ENCODE peak calls at places on chromosomes 1 and 21, in six cellular contexts. One of them, this sample, is unnamed.

GRCh38 chr1:71093938-71094337 is 13.1 kb upstream of the ZRANB2 start:
- DNase-seq in DND-41: no peak
- DNase-seq in fibroblast of lung: peak
- DNase-seq in endodermal cell: no peak
- DNase-seq in body of pancreas: no peak
- DNase-seq in neural crest cell: no peak
- DNase-seq in this sample: no peak

GRCh38 chr1:102838016-102838415 is 270.3 kb downstream of the COL11A1 start:
- DNase-seq in neural crest cell: no peak
- DNase-seq in endodermal cell: no peak
- DNase-seq in fibroblast of lung: no peak
- DNase-seq in DND-41: no peak
- DNase-seq in body of pancreas: no peak
- DNase-seq in this sample: no peak

GRCh38 chr21:45122432-45123132 is 48.2 kb downstream of the ADARB1 start:
- DNase-seq in body of pancreas: no peak
- DNase-seq in fibroblast of lung: no peak
- DNase-seq in neural crest cell: no peak
- DNase-seq in DND-41: no peak
- DNase-seq in endodermal cell: no peak
- DNase-seq in this sample: no peak

GRCh38 chr1:2611034-2611501 is 21.7 kb downstream of the MMEL1 start:
- DNase-seq in DND-41: no peak
- DNase-seq in neural crest cell: peak
- DNase-seq in fibroblast of lung: peak
- DNase-seq in endodermal cell: peak
- DNase-seq in body of pancreas: no peak
- DNase-seq in this sample: no peak

GRCh38 chr1:63935148-63935547 is 161.3 kb downstream of the ROR1 start:
- DNase-seq in DND-41: no peak
- DNase-seq in body of pancreas: peak
- DNase-seq in fibroblast of lung: peak
- DNase-seq in endodermal cell: no peak
- DNase-seq in neural crest cell: no peak
- DNase-seq in this sample: no peak

GRCh38 chr21:17777321-17777720 is 41.8 kb downstream of the C21orf91 start:
- DNase-seq in endodermal cell: no peak
- DNase-seq in neural crest cell: no peak
- DNase-seq in fibroblast of lung: no peak
- DNase-seq in body of pancreas: no peak
- DNase-seq in DND-41: no peak
- DNase-seq in this sample: no peak

GRCh38 chr1:84298336-84298687 is 3.2 kb upstream of the SAMD13 start:
- DNase-seq in DND-41: peak
- DNase-seq in fibroblast of lung: peak
- DNase-seq in endodermal cell: peak
- DNase-seq in neural crest cell: peak
- DNase-seq in body of pancreas: peak
- DNase-seq in this sample: peak

GRCh38 chr21:28832715-28833061 is 160.0 kb downstream of the LTN1 start:
- DNase-seq in neural crest cell: no peak
- DNase-seq in DND-41: no peak
- DNase-seq in body of pancreas: no peak
- DNase-seq in endodermal cell: no peak
- DNase-seq in fibroblast of lung: no peak
- DNase-seq in this sample: no peak

GRCh38 chr1:90963236-90963635 is 58.6 kb downstream of the ZNF644 start:
- DNase-seq in body of pancreas: no peak
- DNase-seq in DND-41: no peak
- DNase-seq in neural crest cell: no peak
- DNase-seq in fibroblast of lung: no peak
- DNase-seq in endodermal cell: no peak
- DNase-seq in this sample: no peak

GRCh38 chr1:181016563-181016962 is 6.1 kb downstream of the STX6 start:
- DNase-seq in DND-41: no peak
- DNase-seq in body of pancreas: no peak
- DNase-seq in fibroblast of lung: no peak
- DNase-seq in neural crest cell: no peak
- DNase-seq in endodermal cell: no peak
- DNase-seq in this sample: no peak

GRCh38 chr1:154490327-154490726 is 11.7 kb upstream of the TDRD10 start:
- DNase-seq in fibroblast of lung: no peak
- DNase-seq in endodermal cell: no peak
- DNase-seq in DND-41: no peak
- DNase-seq in body of pancreas: no peak
- DNase-seq in neural crest cell: no peak
- DNase-seq in this sample: no peak

GRCh38 chr1:32887623-32888022 is 1.3 kb downstream of the HPCA start:
- DNase-seq in body of pancreas: no peak
- DNase-seq in endodermal cell: no peak
- DNase-seq in neural crest cell: no peak
- DNase-seq in fibroblast of lung: no peak
- DNase-seq in DND-41: no peak
- DNase-seq in this sample: no peak

GRCh38 chr1:222081859-222082258 is 340.0 kb upstream of the DUSP10 start:
- DNase-seq in DND-41: no peak
- DNase-seq in fibroblast of lung: peak
- DNase-seq in neural crest cell: no peak
- DNase-seq in endodermal cell: no peak
- DNase-seq in body of pancreas: no peak
- DNase-seq in this sample: no peak

GRCh38 chr1:172338295-172338735 is 82.2 kb upstream of the C1orf105 start:
- DNase-seq in DND-41: no peak
- DNase-seq in body of pancreas: no peak
- DNase-seq in endodermal cell: no peak
- DNase-seq in neural crest cell: no peak
- DNase-seq in fibroblast of lung: no peak
- DNase-seq in this sample: no peak

GRCh38 chr21:46189213-46189958 is 5.1 kb upstream of the SPATC1L start:
- DNase-seq in neural crest cell: no peak
- DNase-seq in body of pancreas: no peak
- DNase-seq in endodermal cell: peak
- DNase-seq in fibroblast of lung: peak
- DNase-seq in DND-41: no peak
- DNase-seq in this sample: no peak

GRCh38 chr1:37947364-37947763 is 511 bp upstream of the INPP5B start:
- DNase-seq in body of pancreas: no peak
- DNase-seq in endodermal cell: no peak
- DNase-seq in fibroblast of lung: no peak
- DNase-seq in DND-41: no peak
- DNase-seq in neural crest cell: no peak
- DNase-seq in this sample: no peak

GRCh38 chr1:68213843-68214242 is 18.5 kb downstream of the WLS start:
- DNase-seq in fibroblast of lung: peak
- DNase-seq in DND-41: no peak
- DNase-seq in neural crest cell: no peak
- DNase-seq in body of pancreas: peak
- DNase-seq in endodermal cell: no peak
- DNase-seq in this sample: no peak

GRCh38 chr21:41196990-41197389 is 29.0 kb downstream of the BACE2 start:
- DNase-seq in DND-41: no peak
- DNase-seq in fibroblast of lung: peak
- DNase-seq in neural crest cell: no peak
- DNase-seq in body of pancreas: no peak
- DNase-seq in endodermal cell: no peak
- DNase-seq in this sample: no peak

GRCh38 chr1:228555074-228555989 is 68.2 kb downstream of the RNF187 start:
- DNase-seq in body of pancreas: no peak
- DNase-seq in endodermal cell: peak
- DNase-seq in DND-41: peak
- DNase-seq in neural crest cell: no peak
- DNase-seq in fibroblast of lung: no peak
- DNase-seq in this sample: no peak

GRCh38 chr1:237287876-237288517 is 246.0 kb downstream of the RYR2 start:
- DNase-seq in fibroblast of lung: no peak
- DNase-seq in endodermal cell: peak
- DNase-seq in neural crest cell: no peak
- DNase-seq in body of pancreas: no peak
- DNase-seq in DND-41: no peak
- DNase-seq in this sample: no peak

GRCh38 chr1:230725256-230726012 is 11.5 kb upstream of the AGT start:
- DNase-seq in DND-41: no peak
- DNase-seq in neural crest cell: no peak
- DNase-seq in body of pancreas: no peak
- DNase-seq in fibroblast of lung: no peak
- DNase-seq in endodermal cell: no peak
- DNase-seq in this sample: no peak

GRCh38 chr1:155892801-155893200 is 18.3 kb downstream of the RIT1 start:
- DNase-seq in neural crest cell: no peak
- DNase-seq in endodermal cell: no peak
- DNase-seq in body of pancreas: no peak
- DNase-seq in fibroblast of lung: peak
- DNase-seq in DND-41: no peak
- DNase-seq in this sample: no peak

GRCh38 chr1:228109073-228109961 is at the start of gene MRPL55:
- DNase-seq in fibroblast of lung: peak
- DNase-seq in body of pancreas: peak
- DNase-seq in neural crest cell: peak
- DNase-seq in endodermal cell: peak
- DNase-seq in DND-41: peak
- DNase-seq in this sample: peak

GRCh38 chr1:37391181-37391949 is 83.0 kb upstream of the ZC3H12A start:
- DNase-seq in endodermal cell: peak
- DNase-seq in neural crest cell: no peak
- DNase-seq in fibroblast of lung: no peak
- DNase-seq in body of pancreas: no peak
- DNase-seq in DND-41: no peak
- DNase-seq in this sample: no peak

GRCh38 chr21:33230518-33231324 is 983 bp downstream of the IFNAR2 start:
- DNase-seq in DND-41: peak
- DNase-seq in neural crest cell: peak
- DNase-seq in fibroblast of lung: peak
- DNase-seq in endodermal cell: peak
- DNase-seq in body of pancreas: peak
- DNase-seq in this sample: no peak

GRCh38 chr1:200627548-200628222 is 7.1 kb upstream of the KIF14 start:
- DNase-seq in body of pancreas: no peak
- DNase-seq in endodermal cell: no peak
- DNase-seq in DND-41: no peak
- DNase-seq in fibroblast of lung: no peak
- DNase-seq in neural crest cell: no peak
- DNase-seq in this sample: no peak
- TF ChIP-seq CTCF in body of pancreas: no peak
- TF ChIP-seq CTCF in endodermal cell: no peak
- TF ChIP-seq CTCF in DND-41: no peak
- TF ChIP-seq CTCF in fibroblast of lung: no peak
- TF ChIP-seq CTCF in neural crest cell: no peak
- TF ChIP-seq CTCF in this sample: no peak

GRCh38 chr1:26833432-26834405 is 7.2 kb downstream of the ZDHHC18 start:
- DNase-seq in endodermal cell: no peak
- DNase-seq in neural crest cell: no peak
- DNase-seq in fibroblast of lung: no peak
- DNase-seq in DND-41: peak
- DNase-seq in body of pancreas: peak
- DNase-seq in this sample: peak

GRCh38 chr1:26839779-26840178 is 13.3 kb downstream of the ZDHHC18 start:
- DNase-seq in endodermal cell: no peak
- DNase-seq in DND-41: no peak
- DNase-seq in fibroblast of lung: no peak
- DNase-seq in neural crest cell: no peak
- DNase-seq in body of pancreas: no peak
- DNase-seq in this sample: no peak

GRCh38 chr1:26839339-26839722 is 12.8 kb downstream of the ZDHHC18 start:
- DNase-seq in DND-41: no peak
- DNase-seq in body of pancreas: no peak
- DNase-seq in endodermal cell: no peak
- DNase-seq in neural crest cell: no peak
- DNase-seq in fibroblast of lung: no peak
- DNase-seq in this sample: no peak

GRCh38 chr1:26844389-26844788 is 17.9 kb downstream of the ZDHHC18 start:
- DNase-seq in endodermal cell: no peak
- DNase-seq in DND-41: no peak
- DNase-seq in neural crest cell: no peak
- DNase-seq in fibroblast of lung: no peak
- DNase-seq in body of pancreas: no peak
- DNase-seq in this sample: no peak

GRCh38 chr1:26838474-26839338 is 12.2 kb downstream of the ZDHHC18 start:
- DNase-seq in body of pancreas: no peak
- DNase-seq in fibroblast of lung: no peak
- DNase-seq in neural crest cell: no peak
- DNase-seq in DND-41: no peak
- DNase-seq in endodermal cell: no peak
- DNase-seq in this sample: no peak
- TF ChIP-seq CTCF in body of pancreas: no peak
- TF ChIP-seq CTCF in fibroblast of lung: no peak
- TF ChIP-seq CTCF in neural crest cell: no peak
- TF ChIP-seq CTCF in DND-41: no peak
- TF ChIP-seq CTCF in endodermal cell: no peak
- TF ChIP-seq CTCF in this sample: no peak

DNA sequence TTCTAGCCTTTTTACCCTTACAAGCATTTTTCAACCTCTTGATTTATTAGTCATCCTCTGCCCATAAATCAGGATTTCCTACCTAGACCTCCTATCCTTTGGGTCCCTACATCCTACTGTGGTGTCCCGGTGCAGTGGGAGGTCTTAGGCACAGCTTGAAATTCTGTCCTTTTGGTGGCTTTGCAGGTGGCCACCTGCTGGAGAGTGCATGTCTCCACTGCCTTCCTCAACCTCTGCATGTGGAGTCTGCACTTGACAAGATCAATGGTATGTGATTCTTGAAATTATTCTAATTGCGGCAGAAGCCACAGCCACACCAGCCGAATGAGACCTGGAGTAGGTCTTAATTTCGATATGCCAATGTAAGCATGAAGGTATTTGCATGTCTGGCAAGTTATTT is 11.4 kb upstream of the KCNA3 start:
- DNase-seq in neural crest cell: no peak
- DNase-seq in body of pancreas: no peak
- DNase-seq in DND-41: no peak
- DNase-seq in fibroblast of lung: no peak
- DNase-seq in endodermal cell: no peak
- DNase-seq in this sample: no peak
- TF ChIP-seq CTCF in neural crest cell: no peak
- TF ChIP-seq CTCF in body of pancreas: no peak
- TF ChIP-seq CTCF in DND-41: peak
- TF ChIP-seq CTCF in fibroblast of lung: no peak
- TF ChIP-seq CTCF in endodermal cell: peak
- TF ChIP-seq CTCF in this sample: no peak

DNA sequence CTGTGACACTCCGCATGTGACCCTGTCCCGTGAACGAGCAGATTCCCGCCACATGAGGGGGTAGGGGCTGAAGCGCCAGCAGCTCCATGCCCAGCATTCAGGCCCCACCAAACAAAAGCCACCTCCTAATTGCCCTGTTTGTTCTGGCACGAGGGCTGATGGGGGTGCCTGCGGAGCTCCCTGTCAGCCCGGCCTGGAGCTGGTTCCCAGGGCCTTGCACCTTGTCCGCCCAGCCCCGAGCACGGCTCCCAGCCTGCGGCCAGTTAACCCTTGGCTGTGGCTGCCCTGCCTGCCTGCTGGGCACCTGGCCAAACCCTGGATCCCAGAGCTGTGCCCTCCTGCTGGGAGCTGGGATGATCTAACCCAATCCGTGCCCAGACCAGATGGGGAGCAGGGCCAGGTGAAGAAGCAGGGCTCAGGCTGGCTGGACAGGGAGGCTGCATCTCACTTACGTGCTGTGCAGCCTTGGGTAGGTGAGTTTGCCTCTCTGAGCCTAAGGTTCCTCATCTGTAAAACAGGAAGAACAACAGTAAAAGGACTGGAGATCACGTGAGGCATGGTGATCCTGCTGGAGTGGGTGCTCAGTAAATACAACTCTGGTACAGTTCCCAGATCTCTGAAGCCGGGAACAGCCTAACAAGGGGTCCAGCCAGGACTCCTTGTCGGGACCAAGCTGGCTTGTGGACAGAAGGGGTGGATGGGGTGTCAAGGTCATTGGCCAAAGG is 110.9 kb upstream of the IFFO2 start:
- DNase-seq in endodermal cell: peak
- DNase-seq in DND-41: no peak
- DNase-seq in fibroblast of lung: no peak
- DNase-seq in body of pancreas: peak
- DNase-seq in neural crest cell: peak
- DNase-seq in this sample: no peak
- TF ChIP-seq CTCF in endodermal cell: peak
- TF ChIP-seq CTCF in DND-41: no peak
- TF ChIP-seq CTCF in fibroblast of lung: no peak
- TF ChIP-seq CTCF in body of pancreas: no peak
- TF ChIP-seq CTCF in neural crest cell: no peak
- TF ChIP-seq CTCF in this sample: no peak